ENCODE peak calls at places on chromosome 11, in four cellular contexts. One of them, this sample, is unnamed.

GRCh38 chr11:66068154-66068821 is 1.8 kb upstream of the PACS1 start:
- DNase-seq in CD8-positive, alpha-beta memory T cell: peak
- DNase-seq in NCI-H460: peak
- DNase-seq in AG09309: no peak
- DNase-seq in this sample: peak

GRCh38 chr11:35662061-35662648 is 420 bp upstream of the TRIM44 start:
- DNase-seq in CD8-positive, alpha-beta memory T cell: no peak
- DNase-seq in NCI-H460: no peak
- DNase-seq in AG09309: no peak
- DNase-seq in this sample: no peak

GRCh38 chr11:31968774-31969433 is 122.0 kb upstream of the RCN1 start:
- DNase-seq in AG09309: peak
- DNase-seq in NCI-H460: no peak
- DNase-seq in CD8-positive, alpha-beta memory T cell: no peak
- DNase-seq in this sample: no peak

GRCh38 chr11:66843776-66844495 is 695 bp downstream of the RCE1 start:
- DNase-seq in AG09309: no peak
- DNase-seq in CD8-positive, alpha-beta memory T cell: no peak
- DNase-seq in NCI-H460: no peak
- DNase-seq in this sample: no peak

GRCh38 chr11:44004452-44004833 is 43.3 kb upstream of the ACCSL start:
- DNase-seq in NCI-H460: no peak
- DNase-seq in CD8-positive, alpha-beta memory T cell: no peak
- DNase-seq in AG09309: no peak
- DNase-seq in this sample: peak

GRCh38 chr11:119584193-119585037 is 144.6 kb downstream of the NECTIN1 start:
- DNase-seq in AG09309: peak
- DNase-seq in CD8-positive, alpha-beta memory T cell: no peak
- DNase-seq in NCI-H460: no peak
- DNase-seq in this sample: no peak

GRCh38 chr11:118785362-118785761 is 5.6 kb downstream of the DDX6 start:
- DNase-seq in NCI-H460: no peak
- DNase-seq in AG09309: no peak
- DNase-seq in CD8-positive, alpha-beta memory T cell: no peak
- DNase-seq in this sample: no peak

GRCh38 chr11:108117746-108118371 is 3.5 kb upstream of the ACAT1 start:
- DNase-seq in AG09309: peak
- DNase-seq in NCI-H460: no peak
- DNase-seq in CD8-positive, alpha-beta memory T cell: no peak
- DNase-seq in this sample: no peak

GRCh38 chr11:2212411-2213251 is 41.0 kb upstream of the TH start:
- DNase-seq in AG09309: no peak
- DNase-seq in CD8-positive, alpha-beta memory T cell: no peak
- DNase-seq in NCI-H460: no peak
- DNase-seq in this sample: peak

GRCh38 chr11:2102132-2102882 is 36.9 kb downstream of the IGF2 start:
- DNase-seq in CD8-positive, alpha-beta memory T cell: no peak
- DNase-seq in NCI-H460: no peak
- DNase-seq in AG09309: no peak
- DNase-seq in this sample: no peak

GRCh38 chr11:14645247-14645912 is 1.8 kb downstream of the PDE3B start:
- DNase-seq in NCI-H460: peak
- DNase-seq in CD8-positive, alpha-beta memory T cell: peak
- DNase-seq in AG09309: no peak
- DNase-seq in this sample: no peak

GRCh38 chr11:110883266-110883665 is 171.0 kb upstream of the ARHGAP20 start:
- DNase-seq in AG09309: no peak
- DNase-seq in NCI-H460: no peak
- DNase-seq in CD8-positive, alpha-beta memory T cell: no peak
- DNase-seq in this sample: no peak

GRCh38 chr11:119056397-119056999 is 507 bp downstream of the HYOU1 start:
- DNase-seq in NCI-H460: no peak
- DNase-seq in CD8-positive, alpha-beta memory T cell: peak
- DNase-seq in AG09309: no peak
- DNase-seq in this sample: no peak

GRCh38 chr11:122743949-122744876 is 88.7 kb downstream of the UBASH3B start:
- DNase-seq in AG09309: no peak
- DNase-seq in NCI-H460: no peak
- DNase-seq in CD8-positive, alpha-beta memory T cell: peak
- DNase-seq in this sample: no peak

GRCh38 chr11:96235725-96236124 is 107.3 kb downstream of the MAML2 start:
- DNase-seq in CD8-positive, alpha-beta memory T cell: no peak
- DNase-seq in NCI-H460: no peak
- DNase-seq in AG09309: no peak
- DNase-seq in this sample: no peak

GRCh38 chr11:64459609-64460008 is 100.6 kb downstream of the RPS6KA4 start:
- DNase-seq in NCI-H460: no peak
- DNase-seq in CD8-positive, alpha-beta memory T cell: no peak
- DNase-seq in AG09309: no peak
- DNase-seq in this sample: no peak

GRCh38 chr11:66230171-66230570 is 38.3 kb upstream of the RAB1B start:
- DNase-seq in AG09309: no peak
- DNase-seq in CD8-positive, alpha-beta memory T cell: no peak
- DNase-seq in NCI-H460: no peak
- DNase-seq in this sample: no peak

GRCh38 chr11:119093951-119094815 is 7.5 kb downstream of the DPAGT1 start:
- DNase-seq in NCI-H460: no peak
- DNase-seq in CD8-positive, alpha-beta memory T cell: peak
- DNase-seq in AG09309: no peak
- DNase-seq in this sample: no peak

GRCh38 chr11:4851033-4851432 is 2.0 kb upstream of the OR51S1 start:
- DNase-seq in NCI-H460: no peak
- DNase-seq in CD8-positive, alpha-beta memory T cell: no peak
- DNase-seq in AG09309: no peak
- DNase-seq in this sample: no peak

GRCh38 chr11:65204646-65205601 is 23.2 kb downstream of the CAPN1 start:
- DNase-seq in CD8-positive, alpha-beta memory T cell: peak
- DNase-seq in NCI-H460: peak
- DNase-seq in AG09309: no peak
- DNase-seq in this sample: no peak

GRCh38 chr11:130891326-130891725 is 25.0 kb downstream of the SNX19 start:
- DNase-seq in CD8-positive, alpha-beta memory T cell: no peak
- DNase-seq in NCI-H460: no peak
- DNase-seq in AG09309: no peak
- DNase-seq in this sample: no peak

GRCh38 chr11:45285931-45286632 is at the start of gene SYT13:
- DNase-seq in NCI-H460: no peak
- DNase-seq in CD8-positive, alpha-beta memory T cell: no peak
- DNase-seq in AG09309: no peak
- DNase-seq in this sample: peak

GRCh38 chr11:127986073-127986472 is 601.3 kb downstream of the ETS1 start:
- DNase-seq in CD8-positive, alpha-beta memory T cell: no peak
- DNase-seq in NCI-H460: no peak
- DNase-seq in AG09309: no peak
- DNase-seq in this sample: no peak

GRCh38 chr11:14012836-14013235 is 50.3 kb downstream of the SPON1 start:
- DNase-seq in CD8-positive, alpha-beta memory T cell: no peak
- DNase-seq in NCI-H460: no peak
- DNase-seq in AG09309: no peak
- DNase-seq in this sample: no peak

GRCh38 chr11:65392899-65393298 is 6.5 kb downstream of the FRMD8 start:
- DNase-seq in AG09309: no peak
- DNase-seq in NCI-H460: no peak
- DNase-seq in CD8-positive, alpha-beta memory T cell: no peak
- DNase-seq in this sample: no peak

GRCh38 chr11:95296621-95297025 is 65.6 kb upstream of the SESN3 start:
- DNase-seq in NCI-H460: no peak
- DNase-seq in AG09309: no peak
- DNase-seq in CD8-positive, alpha-beta memory T cell: no peak
- DNase-seq in this sample: no peak

This sample was measured in right atrium auricular region.